ENCODE peak calls at places on chromosomes 12 and 14, in seven cellular contexts. Q is lung, J is ovary, X is mesenchymal stem cell, I is K562, W is psoas muscle, N is neural progenitor cell. K is an unnamed sample.

GRCh38 chr14:78595797-78596196 is 425.6 kb downstream of the NRXN3 start:
- DNase-seq in Q (no peak), J (no peak), X (no peak), I (no peak), W (no peak), N (peak; percentile 48), K (no peak)

GRCh38 chr14:51638071-51638944 is 13.4 kb upstream of the FRMD6 start:
- DNase-seq in Q (peak; percentile 30), J (no peak), X (no peak), I (no peak), W (no peak), N (peak; percentile 71), K (peak; percentile 86)

GRCh38 chr12:52526511-52526951 is 6.3 kb upstream of the KRT5 start:
- DNase-seq in Q (no peak), J (no peak), X (no peak), I (no peak), W (no peak), N (no peak), K (peak; percentile 26)

GRCh38 chr12:2813573-2814185 is 1.2 kb downstream of the ITFG2 start:
- DNase-seq in Q (peak; percentile 42), J (no peak), X (peak; percentile 83), I (peak; percentile 58), W (no peak), N (peak; percentile 79), K (peak; percentile 56)

GRCh38 chr12:32535260-32535999 is 136.1 kb downstream of the FGD4 start:
- DNase-seq in Q (peak; percentile 81), J (peak; percentile 74), X (peak; percentile 83), I (no peak), W (peak; percentile 91), N (peak; percentile 42), K (peak; percentile 83)

GRCh38 chr14:105123981-105124836 is 44.4 kb downstream of the JAG2 start:
- DNase-seq in Q (no peak), J (no peak), X (no peak), I (no peak), W (no peak), N (no peak), K (no peak)

GRCh38 chr12:108308432-108308831 is 30.7 kb downstream of the CMKLR1 start:
- DNase-seq in Q (no peak), J (no peak), X (no peak), I (no peak), W (no peak), N (no peak), K (peak; percentile 94)

GRCh38 chr12:117660896-117661295 is 299.5 kb upstream of the NOS1 start:
- DNase-seq in Q (no peak), J (no peak), X (no peak), I (no peak), W (no peak), N (no peak), K (no peak)

GRCh38 chr12:91663331-91663998 is 480.8 kb upstream of the DCN start:
- DNase-seq in Q (no peak), J (no peak), X (no peak), I (no peak), W (no peak), N (no peak), K (no peak)

GRCh38 chr12:31029916-31030562 is 43.6 kb upstream of the DDX11 start:
- DNase-seq in Q (no peak), J (no peak), X (no peak), I (no peak), W (no peak), N (no peak), K (no peak)

GRCh38 chr12:31444801-31445200 is 118.9 kb upstream of the SINHCAF start:
- DNase-seq in Q (no peak), J (no peak), X (no peak), I (no peak), W (no peak), N (no peak), K (no peak)

GRCh38 chr12:24997496-24997895 is 48.6 kb upstream of the BCAT1 start:
- DNase-seq in Q (no peak), J (no peak), X (no peak), I (no peak), W (no peak), N (no peak), K (no peak)

GRCh38 chr12:68842784-68843567 is 35.0 kb downstream of the MDM2 start:
- DNase-seq in Q (no peak), J (no peak), X (no peak), I (no peak), W (no peak), N (no peak), K (no peak)

GRCh38 chr12:68844318-68844745 is 36.4 kb downstream of the MDM2 start:
- DNase-seq in Q (no peak), J (no peak), X (no peak), I (no peak), W (no peak), N (no peak), K (no peak)

GRCh38 chr12:68841717-68842116 is 33.7 kb downstream of the MDM2 start:
- DNase-seq in Q (no peak), J (no peak), X (no peak), I (no peak), W (no peak), N (no peak), K (no peak)

GRCh38 chr12:68839183-68840147 is 31.5 kb downstream of the MDM2 start:
- DNase-seq in Q (no peak), J (no peak), X (no peak), I (no peak), W (no peak), N (no peak), K (no peak)

DNA sequence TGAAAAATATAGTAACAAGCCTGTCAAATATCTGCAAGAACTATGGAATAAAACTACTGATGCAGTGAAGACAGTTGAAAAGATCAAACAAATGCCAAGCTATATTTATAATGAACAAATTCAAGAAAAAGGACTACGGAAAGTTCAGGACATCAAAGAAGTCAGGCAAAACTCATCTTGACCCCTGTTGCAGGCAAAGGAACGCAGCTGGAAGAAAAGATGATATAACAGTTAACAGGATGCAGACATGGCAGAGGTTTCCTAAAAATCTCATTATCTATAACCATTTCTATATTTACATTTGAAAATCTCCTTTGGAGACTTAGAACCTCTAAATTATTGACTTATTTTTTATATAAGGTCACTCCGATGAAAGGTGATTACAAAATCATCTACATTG is 34.1 kb downstream of the MDM2 start:
- DNase-seq in Q (no peak), J (no peak), X (no peak), I (no peak), W (no peak), N (no peak), K (no peak)
- H3K36me3 ChIP-seq in Q (peaks cover 20% of the 10 kb centered on the region), J (no peaks in the 10 kb centered on the region), X (peaks cover 24% of the 10 kb centered on the region), I (peaks cover 66% of the 10 kb centered on the region), W (peaks cover 85% of the 10 kb centered on the region), N (peaks cover 12% of the 10 kb centered on the region), K (peaks cover 76% of the 10 kb centered on the region)

GRCh38 chr12:53937596-53938275 is 895 bp upstream of the HOXC13 start:
- DNase-seq in Q (no peak), J (no peak), X (no peak), I (no peak), W (no peak), N (no peak), K (no peak)

GRCh38 chr12:53940448-53941014 is 1.9 kb downstream of the HOXC13 start:
- DNase-seq in Q (no peak), J (no peak), X (no peak), I (no peak), W (no peak), N (no peak), K (no peak)

GRCh38 chr12:53939141-53940108 is 794 bp downstream of the HOXC13 start:
- DNase-seq in Q (no peak), J (no peak), X (peak; percentile 29), I (no peak), W (peak; percentile 58), N (peak; percentile 70), K (peak; percentile 72)

GRCh38 chr12:53937099-53937498 is 1.5 kb upstream of the HOXC13 start:
- DNase-seq in Q (no peak), J (no peak), X (no peak), I (no peak), W (no peak), N (no peak), K (no peak)

GRCh38 chr12:53938276-53939140 is at the start of gene HOXC13:
- DNase-seq in Q (no peak), J (peak; percentile 72), X (peak; percentile 25), I (peak; percentile 98), W (peak; percentile 93), N (peak; percentile 83), K (peak; percentile 99)
- H3K4me3 ChIP-seq in Q (no peak within 1 kb of the TSS), J (no peak within 1 kb of the TSS), X (no peak within 1 kb of the TSS), I (peak within 1 kb of the TSS; percentile 15), W (peak within 1 kb of the TSS; percentile 58), N (no peak within 1 kb of the TSS), K (peak within 1 kb of the TSS; percentile 63)

DNA sequence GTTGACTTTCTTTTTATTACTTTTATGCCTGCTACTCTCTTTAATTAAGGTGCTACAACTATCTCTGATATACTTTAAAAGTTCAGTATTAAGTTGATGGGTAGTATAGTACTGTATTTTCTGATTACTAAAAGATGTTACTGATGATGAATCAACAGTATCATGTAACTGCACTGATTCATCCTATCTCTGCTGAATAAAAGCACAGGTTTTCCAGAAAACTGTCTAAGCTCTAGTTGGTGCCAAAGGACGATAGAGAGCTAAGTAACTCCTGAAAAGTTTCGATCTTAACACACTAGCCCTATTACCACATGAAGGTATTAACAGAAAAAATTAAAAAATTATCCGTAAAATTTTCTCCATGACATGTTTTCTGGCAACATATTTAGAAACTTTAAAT is 2.1 kb downstream of the SCAF11 start:
- DNase-seq in Q (no peak), J (no peak), X (peak; percentile 28), I (no peak), W (no peak), N (no peak), K (no peak)
- H3K36me3 ChIP-seq in Q (no peaks in the 10 kb centered on the region), J (no peaks in the 10 kb centered on the region), X (no peaks in the 10 kb centered on the region), I (peaks cover 35% of the 10 kb centered on the region), W (peaks cover 7% of the 10 kb centered on the region), N (no peaks in the 10 kb centered on the region), K (peaks cover 30% of the 10 kb centered on the region)

GRCh38 chr14:69171569-69171968 is 18.6 kb upstream of the DCAF5 start:
- DNase-seq in Q (no peak), J (no peak), X (no peak), I (no peak), W (no peak), N (no peak), K (no peak)

GRCh38 chr14:69175130-69175529 is 16.2 kb upstream of the EXD2 start:
- DNase-seq in Q (no peak), J (no peak), X (no peak), I (no peak), W (no peak), N (no peak), K (no peak)

GRCh38 chr14:69170848-69171247 is 17.9 kb upstream of the DCAF5 start:
- DNase-seq in Q (no peak), J (no peak), X (no peak), I (no peak), W (no peak), N (no peak), K (no peak)
- H3K4me3 ChIP-seq in Q (no peak overlapping the region), J (no peak overlapping the region), X (no peak overlapping the region), I (no peak overlapping the region), W (no peak overlapping the region), N (no peak overlapping the region), K (no peak overlapping the region)

DNA sequence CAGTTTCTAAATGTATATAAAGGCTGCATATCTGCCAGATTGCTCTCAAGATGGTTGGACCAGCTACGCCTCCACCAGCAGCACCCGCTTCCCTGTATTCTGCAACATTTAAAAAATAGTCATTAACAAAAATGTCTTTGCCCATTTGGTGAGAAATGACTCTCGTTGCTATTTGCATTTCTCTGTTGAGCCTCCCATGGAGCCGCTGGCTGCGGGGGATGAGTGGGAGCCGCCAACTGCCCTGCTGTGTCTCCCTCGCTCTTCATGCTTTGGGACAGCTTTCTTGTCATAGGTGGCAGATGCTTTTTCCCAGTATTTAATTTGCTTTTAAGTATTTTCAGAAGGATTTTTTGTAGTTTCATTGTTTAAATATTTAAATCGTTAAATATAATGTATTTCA is 54.8 kb downstream of the DYNC1H1 start:
- DNase-seq in Q (no peak), J (no peak), X (no peak), I (no peak), W (no peak), N (no peak), K (no peak)
- H3K36me3 ChIP-seq in Q (peaks cover 72% of the 10 kb centered on the region), J (no peaks in the 10 kb centered on the region), X (peaks cover 80% of the 10 kb centered on the region), I (peaks cover 87% of the 10 kb centered on the region), W (peaks cover 100% of the 10 kb centered on the region), N (peaks cover 3% of the 10 kb centered on the region), K (peaks cover 69% of the 10 kb centered on the region)

K was measured in MG63.